ENCODE peak calls at places on chromosomes 16 and 17, in eight cellular contexts. N is GM10248; H is lung; J is heart left ventricle; R is CD8-positive, alpha-beta T cell; Z is GM12865; Q is Calu3; P is fibroblast of pulmonary artery. M is an unnamed sample.

GRCh38 chr17:55547027-55547670 is 35.9 kb upstream of the SMIM36 start:
- DNase-seq in N (no peak), H (no peak), J (no peak), R (no peak), Z (no peak), Q (no peak), P (peak; percentile 8), M (no peak)

GRCh38 chr16:907819-908218 is 63.0 kb downstream of the LMF1 start:
- DNase-seq in N (no peak), H (no peak), J (no peak), R (no peak), Z (no peak), Q (no peak), P (no peak), M (no peak)

GRCh38 chr17:35529868-35530267 is 7.6 kb downstream of the SLFN12L start:
- DNase-seq in N (no peak), H (no peak), J (no peak), R (no peak), Z (no peak), Q (no peak), P (no peak), M (no peak)

GRCh38 chr16:11299865-11300559 is 18.9 kb upstream of the PRM1 start:
- DNase-seq in N (no peak), H (no peak), J (no peak), R (no peak), Z (peak; percentile 21), Q (no peak), P (no peak), M (no peak)

GRCh38 chr17:81340606-81341346 is 45.7 kb upstream of the SLC38A10 start:
- DNase-seq in N (no peak), H (no peak), J (peak; percentile 68), R (no peak), Z (no peak), Q (no peak), P (peak; percentile 55), M (no peak)

GRCh38 chr16:7722761-7723160 is 390.1 kb downstream of the RBFOX1 start:
- DNase-seq in N (no peak), H (no peak), J (no peak), R (no peak), Z (no peak), Q (no peak), P (no peak), M (no peak)

GRCh38 chr16:86835981-86836380 is 257.6 kb downstream of the FOXL1 start:
- DNase-seq in N (no peak), H (no peak), J (no peak), R (no peak), Z (no peak), Q (no peak), P (no peak), M (no peak)

GRCh38 chr17:16975266-16975651 is 3.3 kb upstream of the TNFRSF13B start:
- DNase-seq in N (no peak), H (no peak), J (no peak), R (no peak), Z (peak; percentile 84), Q (no peak), P (no peak), M (no peak)

GRCh38 chr16:49918257-49918656 is 62.3 kb upstream of the ZNF423 start:
- DNase-seq in N (no peak), H (no peak), J (no peak), R (no peak), Z (peak; percentile 6), Q (no peak), P (no peak), M (no peak)

GRCh38 chr16:1740781-1741490 is 30.4 kb downstream of the NME3 start:
- DNase-seq in N (no peak), H (no peak), J (no peak), R (no peak), Z (no peak), Q (no peak), P (no peak), M (no peak)

GRCh38 chr17:40340880-40341807 is 23.4 kb downstream of the GJD3 start:
- DNase-seq in N (peak; percentile 83), H (peak; percentile 91), J (peak; percentile 94), R (peak; percentile 87), Z (peak; percentile 88), Q (peak; percentile 100), P (peak; percentile 79), M (peak; percentile 99)

DNA sequence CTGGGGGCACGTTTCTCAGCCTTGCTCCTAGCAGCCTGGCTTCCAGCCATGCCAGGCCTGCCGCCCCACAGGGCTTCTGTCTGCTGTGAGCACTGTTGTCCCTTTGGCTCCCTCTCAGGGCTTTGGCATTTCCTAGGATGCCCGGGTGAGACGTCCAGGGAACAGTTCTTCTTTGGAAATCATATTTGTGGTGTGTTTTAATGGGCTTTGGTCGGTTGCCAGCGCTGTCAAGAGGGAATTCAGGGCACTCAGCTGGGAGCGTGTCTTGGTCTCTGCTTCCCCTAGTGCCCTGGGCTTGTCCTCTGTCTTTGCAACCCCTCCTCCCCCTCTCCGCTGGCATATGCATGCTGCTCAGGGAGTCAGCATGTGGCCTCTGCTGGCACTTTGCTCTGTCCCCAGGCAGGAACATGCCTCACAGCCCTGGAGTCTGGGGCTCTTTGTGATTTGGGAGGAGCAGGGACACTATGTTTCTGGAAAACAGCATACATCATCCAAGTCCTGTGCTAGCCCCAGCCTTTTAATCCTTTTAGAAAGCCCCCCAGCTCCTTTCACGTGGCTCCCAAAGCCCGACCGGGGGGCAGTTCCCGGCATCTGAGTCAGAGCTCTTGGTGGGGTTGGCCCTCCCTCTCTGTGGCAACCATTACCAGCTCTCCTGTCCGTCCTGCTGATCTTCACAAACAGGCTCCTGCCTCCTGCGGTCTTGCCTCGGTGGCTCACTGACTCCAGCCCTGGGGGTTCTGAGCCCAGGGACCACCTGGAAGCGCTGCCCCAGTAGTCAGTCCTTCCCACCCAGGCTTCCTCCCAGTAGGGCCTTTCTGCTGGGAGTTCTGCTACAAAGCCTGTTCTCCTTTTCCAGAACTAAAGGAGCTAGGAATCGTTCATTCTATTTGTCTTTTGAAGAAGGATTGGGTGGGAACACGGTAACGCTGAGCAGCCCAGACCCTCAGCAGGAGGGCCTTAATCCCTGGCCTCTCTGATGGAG is 26.7 kb downstream of the SAP30BP start:
- DNase-seq in N (no peak), H (peak; percentile 81), J (peak; percentile 72), R (no peak), Z (no peak), Q (peak; percentile 30), P (peak; percentile 69), M (no peak)
- TF ChIP-seq CTCF in N (no peak), H (no peak), J (peak; percentile 17), R (no peak), Z (no peak), Q (no peak), P (no peak), M (no peak)

DNA sequence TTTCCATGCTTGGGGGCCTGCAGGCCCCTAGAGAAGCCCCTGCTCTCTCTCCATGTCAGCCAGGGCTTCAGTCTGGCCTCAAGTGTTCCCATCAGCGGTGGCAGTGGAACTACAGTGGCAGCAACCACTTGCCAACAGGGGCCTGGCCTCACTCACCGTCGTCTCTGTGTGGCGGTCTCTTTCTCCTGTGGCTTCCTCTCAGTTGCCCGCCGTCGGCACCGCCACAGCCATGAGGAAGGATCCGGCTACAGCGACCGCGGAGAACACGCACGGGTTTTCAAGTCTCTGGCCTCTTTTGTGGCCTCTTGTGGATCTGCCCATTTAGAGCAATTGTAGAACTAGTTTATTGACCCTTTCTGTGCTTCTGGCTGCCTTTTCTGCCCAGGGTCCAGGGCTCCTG is 8.5 kb downstream of the ARMC7 start:
- DNase-seq in N (no peak), H (no peak), J (no peak), R (no peak), Z (no peak), Q (no peak), P (no peak), M (no peak)
- TF ChIP-seq CTCF in N (no peak), H (no peak), J (no peak), R (no peak), Z (no peak), Q (no peak), P (no peak), M (no peak)

DNA sequence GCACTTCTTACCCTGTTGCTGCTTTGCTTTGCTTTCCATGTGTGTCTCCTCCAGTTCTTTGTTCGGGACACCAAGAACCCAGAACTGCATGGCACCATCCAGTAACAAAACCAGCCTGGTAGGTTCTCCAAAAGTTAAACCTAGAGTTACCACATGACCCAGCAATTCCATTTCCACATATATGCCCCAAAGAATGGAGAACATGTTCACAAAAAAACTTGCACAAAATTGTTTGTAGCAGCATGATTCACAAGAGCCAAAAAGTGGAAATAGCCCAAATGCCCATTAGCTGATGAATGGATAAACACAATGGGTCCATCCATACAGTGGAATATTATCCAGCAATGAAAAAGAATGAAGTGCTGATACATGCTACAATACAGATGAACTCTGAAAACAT is 10.2 kb upstream of the CCL22 start:
- DNase-seq in N (no peak), H (no peak), J (no peak), R (no peak), Z (no peak), Q (no peak), P (no peak), M (no peak)
- TF ChIP-seq CTCF in N (no peak), H (no peak), J (no peak), R (no peak), Z (no peak), Q (no peak), P (no peak), M (no peak)

GRCh38 chr16:88407042-88407420 is 24.3 kb downstream of the ZNF469 start:
- DNase-seq in N (no peak), H (no peak), J (no peak), R (no peak), Z (no peak), Q (no peak), P (no peak), M (no peak)

GRCh38 chr16:88404769-88405168 is 22.0 kb downstream of the ZNF469 start:
- DNase-seq in N (no peak), H (no peak), J (no peak), R (no peak), Z (no peak), Q (no peak), P (no peak), M (no peak)

GRCh38 chr16:88405325-88406060 is 22.7 kb downstream of the ZNF469 start:
- DNase-seq in N (no peak), H (no peak), J (peak; percentile 50), R (no peak), Z (no peak), Q (no peak), P (peak; percentile 38), M (no peak)

GRCh38 chr16:88407807-88408206 is 25.0 kb downstream of the ZNF469 start:
- DNase-seq in N (no peak), H (no peak), J (no peak), R (no peak), Z (no peak), Q (no peak), P (no peak), M (peak; percentile 77)

DNA sequence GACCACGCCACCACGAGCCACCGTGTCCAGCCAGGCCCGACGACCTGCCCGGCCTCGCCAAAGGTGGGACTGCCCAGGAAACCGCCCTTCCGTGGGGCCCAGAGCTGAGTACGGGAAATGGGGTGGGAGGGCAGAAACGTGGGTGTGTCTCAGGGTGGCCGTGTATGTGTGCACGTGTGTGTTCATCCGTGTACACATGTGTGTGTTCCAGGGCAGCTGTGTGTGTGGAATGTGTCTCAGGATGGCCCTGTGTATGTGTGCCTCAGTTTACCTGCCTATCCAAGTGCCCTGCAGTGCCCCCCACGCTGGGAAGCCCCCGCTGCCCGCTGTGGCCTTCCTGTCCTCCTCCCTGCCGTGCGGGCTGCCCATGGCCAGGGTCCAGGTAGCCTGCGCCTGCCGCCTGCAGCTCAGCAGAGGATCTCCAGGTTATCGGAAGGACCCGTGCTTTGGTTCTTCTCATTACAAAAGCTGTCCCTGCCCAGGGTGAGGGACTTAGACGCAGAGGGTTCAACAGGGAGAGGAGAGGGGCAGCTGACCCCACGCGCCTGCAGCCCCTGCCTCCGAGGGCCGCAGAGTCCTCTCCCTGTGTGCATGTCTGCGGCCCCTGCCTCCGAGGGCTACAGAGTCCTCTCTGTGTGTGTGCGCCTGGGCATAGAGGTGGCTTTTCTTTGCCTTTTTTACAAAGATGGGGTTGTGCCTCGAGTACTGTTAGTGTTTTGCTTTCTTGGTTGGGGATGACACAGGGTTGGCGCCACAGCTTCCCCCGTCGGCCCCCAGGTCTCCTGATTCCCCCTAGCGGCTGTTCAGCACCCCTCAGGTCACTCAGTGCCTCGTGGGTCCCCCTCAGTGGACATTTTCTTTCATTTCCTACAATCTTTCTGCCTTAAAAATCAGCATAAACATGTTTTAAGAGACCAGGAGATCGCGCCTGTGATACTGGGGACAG is 23.6 kb downstream of the ZNF469 start:
- DNase-seq in N (no peak), H (no peak), J (no peak), R (no peak), Z (no peak), Q (no peak), P (no peak), M (no peak)
- TF ChIP-seq CTCF in N (no peak), H (no peak), J (no peak), R (no peak), Z (no peak), Q (no peak), P (no peak), M (no peak)

M was measured in CD14-positive monocyte.